ENCODE peak calls at places on chromosome 16, in six cellular contexts. One of them, this sample, is unnamed.

GRCh38 chr16:84044108-84044488 is 1.5 kb upstream of the SLC38A8 start:
- DNase-seq in heart left ventricle: peak
- DNase-seq in prostate gland: no peak
- DNase-seq in astrocyte of the spinal cord: no peak
- DNase-seq in A549: peak
- DNase-seq in endodermal cell: peak
- DNase-seq in this sample: peak

GRCh38 chr16:65342231-65342866 is 220.5 kb upstream of the CDH11 start:
- DNase-seq in prostate gland: no peak
- DNase-seq in endodermal cell: peak
- DNase-seq in A549: no peak
- DNase-seq in heart left ventricle: no peak
- DNase-seq in astrocyte of the spinal cord: no peak
- DNase-seq in this sample: no peak

GRCh38 chr16:57946181-57946801 is 24.6 kb downstream of the CNGB1 start:
- DNase-seq in heart left ventricle: no peak
- DNase-seq in endodermal cell: no peak
- DNase-seq in astrocyte of the spinal cord: no peak
- DNase-seq in prostate gland: no peak
- DNase-seq in A549: no peak
- DNase-seq in this sample: no peak

GRCh38 chr16:20383106-20384029 is 21.2 kb downstream of the PDILT start:
- DNase-seq in prostate gland: peak
- DNase-seq in endodermal cell: peak
- DNase-seq in heart left ventricle: no peak
- DNase-seq in A549: peak
- DNase-seq in astrocyte of the spinal cord: peak
- DNase-seq in this sample: peak

GRCh38 chr16:82454152-82454551 is 172.6 kb upstream of the CDH13 start:
- DNase-seq in A549: no peak
- DNase-seq in astrocyte of the spinal cord: no peak
- DNase-seq in prostate gland: no peak
- DNase-seq in heart left ventricle: no peak
- DNase-seq in endodermal cell: no peak
- DNase-seq in this sample: no peak

GRCh38 chr16:89300311-89300975 is 82.9 kb downstream of the ZNF778 start:
- DNase-seq in endodermal cell: no peak
- DNase-seq in heart left ventricle: no peak
- DNase-seq in prostate gland: peak
- DNase-seq in A549: no peak
- DNase-seq in astrocyte of the spinal cord: no peak
- DNase-seq in this sample: peak

GRCh38 chr16:88837806-88838205 is 18.9 kb downstream of the GALNS start:
- DNase-seq in astrocyte of the spinal cord: no peak
- DNase-seq in prostate gland: no peak
- DNase-seq in A549: no peak
- DNase-seq in heart left ventricle: no peak
- DNase-seq in endodermal cell: no peak
- DNase-seq in this sample: no peak

GRCh38 chr16:57743458-57743857 is 7.9 kb downstream of the KATNB1 start:
- DNase-seq in prostate gland: no peak
- DNase-seq in astrocyte of the spinal cord: no peak
- DNase-seq in endodermal cell: no peak
- DNase-seq in heart left ventricle: no peak
- DNase-seq in A549: no peak
- DNase-seq in this sample: no peak

GRCh38 chr16:29876186-29876577 is 13.2 kb upstream of the CDIPT start:
- DNase-seq in prostate gland: no peak
- DNase-seq in A549: no peak
- DNase-seq in heart left ventricle: no peak
- DNase-seq in endodermal cell: peak
- DNase-seq in astrocyte of the spinal cord: no peak
- DNase-seq in this sample: no peak

GRCh38 chr16:65071371-65072311 is 50.2 kb downstream of the CDH11 start:
- DNase-seq in endodermal cell: no peak
- DNase-seq in heart left ventricle: no peak
- DNase-seq in A549: no peak
- DNase-seq in prostate gland: no peak
- DNase-seq in astrocyte of the spinal cord: peak
- DNase-seq in this sample: peak

DNA sequence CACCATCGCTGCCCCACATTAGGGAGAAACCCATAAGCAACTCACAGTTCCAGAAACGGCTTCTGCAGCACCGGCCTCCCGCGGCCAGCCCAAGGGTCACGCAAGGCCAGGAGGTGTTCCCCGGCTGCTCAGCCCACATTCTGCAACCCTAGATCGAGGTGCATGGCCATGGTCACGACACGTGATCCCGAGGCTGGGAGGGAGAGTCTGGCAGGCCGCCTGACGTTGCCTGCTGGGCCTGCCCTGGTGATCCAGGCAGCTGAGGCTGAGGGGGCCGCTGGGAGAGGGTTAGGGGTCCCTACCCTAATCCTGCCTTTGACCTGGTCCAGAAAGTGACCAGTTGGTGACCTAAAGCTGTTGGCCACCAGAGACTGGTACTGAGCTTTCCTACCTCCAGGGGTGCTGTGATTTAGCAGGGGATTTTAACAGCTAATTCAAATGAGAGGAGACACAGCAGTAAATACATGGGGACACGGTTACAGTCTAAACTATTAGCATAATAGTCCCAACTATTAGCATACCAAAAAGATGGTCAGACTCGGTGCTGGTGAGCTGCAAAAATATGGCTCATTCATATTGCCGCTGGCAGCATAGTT is 97.4 kb upstream of the CIBAR2 start:
- DNase-seq in prostate gland: no peak
- DNase-seq in endodermal cell: no peak
- DNase-seq in astrocyte of the spinal cord: no peak
- DNase-seq in A549: no peak
- DNase-seq in heart left ventricle: peak
- DNase-seq in this sample: no peak
- TF ChIP-seq CTCF in prostate gland: no peak
- TF ChIP-seq CTCF in endodermal cell: peak
- TF ChIP-seq CTCF in astrocyte of the spinal cord: peak
- TF ChIP-seq CTCF in A549: no peak
- TF ChIP-seq CTCF in heart left ventricle: no peak
- TF ChIP-seq CTCF in this sample: no peak

DNA sequence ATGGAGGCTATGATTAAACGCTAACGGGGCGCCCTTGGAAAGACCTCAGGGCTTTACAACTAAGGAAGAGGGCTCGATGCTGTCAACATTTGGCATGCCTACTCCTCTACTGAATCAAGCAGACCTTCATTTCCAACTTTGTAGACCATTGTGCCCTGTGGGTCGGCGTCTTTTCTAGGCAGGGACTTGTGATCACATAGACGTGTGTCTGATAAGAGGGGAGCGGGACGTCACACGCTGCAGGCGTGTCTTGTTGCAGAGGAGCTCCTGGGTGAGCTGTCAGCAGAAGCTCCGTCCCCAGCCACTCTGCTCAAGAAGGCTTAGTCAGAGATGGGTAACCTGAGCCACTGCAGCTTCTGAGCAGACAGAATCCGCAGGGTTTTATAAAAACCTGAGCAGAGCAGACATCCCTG is 2.8 kb downstream of the MAPK8IP3 start:
- DNase-seq in prostate gland: no peak
- DNase-seq in A549: no peak
- DNase-seq in heart left ventricle: no peak
- DNase-seq in endodermal cell: no peak
- DNase-seq in astrocyte of the spinal cord: peak
- DNase-seq in this sample: peak
- H3K4me3 ChIP-seq in prostate gland: no peak
- H3K4me3 ChIP-seq in A549: no peak
- H3K4me3 ChIP-seq in heart left ventricle: peak
- H3K4me3 ChIP-seq in endodermal cell: no peak
- H3K4me3 ChIP-seq in astrocyte of the spinal cord: no peak
- H3K4me3 ChIP-seq in this sample: no peak

GRCh38 chr16:8822403-8822802 is 24.8 kb downstream of the PMM2 start:
- DNase-seq in A549: no peak
- DNase-seq in endodermal cell: no peak
- DNase-seq in astrocyte of the spinal cord: no peak
- DNase-seq in prostate gland: no peak
- DNase-seq in heart left ventricle: no peak
- DNase-seq in this sample: no peak
- TF ChIP-seq CTCF in A549: no peak
- TF ChIP-seq CTCF in endodermal cell: no peak
- TF ChIP-seq CTCF in astrocyte of the spinal cord: no peak
- TF ChIP-seq CTCF in prostate gland: no peak
- TF ChIP-seq CTCF in heart left ventricle: no peak
- TF ChIP-seq CTCF in this sample: no peak

DNA sequence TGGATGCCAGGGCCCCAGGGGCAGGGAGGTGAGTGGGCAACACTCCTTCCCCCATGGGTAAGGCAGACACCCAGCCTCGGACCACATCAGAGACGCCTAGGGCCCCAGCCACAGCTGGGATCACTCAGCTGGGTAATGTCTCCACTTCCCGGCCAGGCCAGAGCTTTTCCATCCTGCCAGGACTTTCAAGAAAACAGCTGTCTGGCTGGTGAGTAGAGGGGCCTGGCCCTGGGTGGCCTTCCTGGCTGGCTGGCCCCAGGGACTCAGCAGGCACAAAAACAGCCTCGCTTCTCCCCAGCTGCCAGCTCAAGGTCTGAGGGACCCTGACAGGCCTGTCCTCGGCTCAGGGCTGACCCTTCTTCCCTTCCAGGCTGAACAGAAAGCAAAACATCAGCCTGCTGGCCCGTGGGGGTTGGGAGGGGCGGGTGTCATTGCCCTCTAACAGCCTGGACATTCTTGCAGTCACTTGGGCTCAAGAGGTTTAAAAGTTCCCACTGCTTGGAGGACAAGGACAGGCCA is 45.3 kb upstream of the JPH3 start:
- DNase-seq in prostate gland: no peak
- DNase-seq in endodermal cell: no peak
- DNase-seq in A549: no peak
- DNase-seq in astrocyte of the spinal cord: no peak
- DNase-seq in heart left ventricle: peak
- DNase-seq in this sample: peak
- H3K4me3 ChIP-seq in prostate gland: no peak
- H3K4me3 ChIP-seq in endodermal cell: no peak
- H3K4me3 ChIP-seq in A549: no peak
- H3K4me3 ChIP-seq in astrocyte of the spinal cord: no peak
- H3K4me3 ChIP-seq in heart left ventricle: no peak
- H3K4me3 ChIP-seq in this sample: no peak

DNA sequence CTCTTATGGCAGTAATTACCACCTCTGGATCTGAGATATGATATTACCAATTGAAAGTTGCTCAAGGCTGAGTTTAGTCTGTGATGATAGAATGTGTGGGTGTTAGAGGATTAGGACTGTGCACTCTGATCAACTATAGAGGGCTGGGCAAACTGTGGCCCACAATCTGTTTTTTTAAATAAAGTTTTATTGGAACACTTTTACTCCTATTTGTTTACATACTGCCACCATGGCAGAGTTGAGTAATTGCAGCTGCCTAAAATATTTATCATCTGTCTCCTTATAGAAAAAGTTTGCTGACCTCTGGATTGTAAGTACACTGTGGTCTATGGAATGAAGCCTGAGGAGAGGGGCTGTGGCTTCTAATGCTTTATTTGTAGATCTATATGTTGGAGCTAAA is 71.5 kb upstream of the N4BP1 start:
- DNase-seq in heart left ventricle: no peak
- DNase-seq in A549: no peak
- DNase-seq in endodermal cell: no peak
- DNase-seq in astrocyte of the spinal cord: no peak
- DNase-seq in prostate gland: no peak
- DNase-seq in this sample: no peak
- TF ChIP-seq CTCF in heart left ventricle: no peak
- TF ChIP-seq CTCF in A549: no peak
- TF ChIP-seq CTCF in endodermal cell: peak
- TF ChIP-seq CTCF in astrocyte of the spinal cord: no peak
- TF ChIP-seq CTCF in prostate gland: no peak
- TF ChIP-seq CTCF in this sample: no peak

DNA sequence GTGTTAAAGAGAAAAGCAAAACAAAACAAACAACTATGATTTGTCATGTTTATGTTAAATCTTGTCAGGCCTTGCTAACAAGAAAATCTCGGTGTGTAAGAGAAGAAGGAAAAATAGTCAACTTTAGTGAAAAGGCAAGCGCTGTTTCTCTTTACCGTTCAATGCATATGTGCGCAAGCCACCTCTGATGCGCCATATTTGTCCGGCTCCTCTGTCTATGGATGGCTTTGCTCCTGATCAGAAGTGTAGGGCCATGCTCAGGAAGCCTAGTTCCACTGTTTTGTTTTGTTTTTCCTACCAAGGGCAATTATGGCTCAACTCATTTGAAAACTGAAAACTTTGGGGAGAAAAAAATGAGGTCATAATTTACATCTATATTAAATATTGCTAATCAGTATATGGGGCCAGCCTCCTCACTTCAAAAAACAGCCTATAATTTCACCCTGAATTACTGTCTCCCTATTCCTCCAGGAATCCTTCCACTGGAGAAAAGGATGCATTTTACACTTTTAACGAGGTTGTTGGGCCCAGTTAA is 4.6 kb downstream of the MAF start:
- DNase-seq in heart left ventricle: no peak
- DNase-seq in astrocyte of the spinal cord: no peak
- DNase-seq in endodermal cell: no peak
- DNase-seq in prostate gland: no peak
- DNase-seq in A549: no peak
- DNase-seq in this sample: no peak
- H3K4me3 ChIP-seq in heart left ventricle: peak
- H3K4me3 ChIP-seq in astrocyte of the spinal cord: no peak
- H3K4me3 ChIP-seq in endodermal cell: no peak
- H3K4me3 ChIP-seq in prostate gland: peak
- H3K4me3 ChIP-seq in A549: no peak
- H3K4me3 ChIP-seq in this sample: no peak

GRCh38 chr16:72846594-72846993 is 201.3 kb downstream of the ZFHX3 start:
- DNase-seq in A549: no peak
- DNase-seq in endodermal cell: no peak
- DNase-seq in prostate gland: no peak
- DNase-seq in heart left ventricle: no peak
- DNase-seq in astrocyte of the spinal cord: no peak
- DNase-seq in this sample: no peak

GRCh38 chr16:72848759-72849664 is 198.9 kb downstream of the ZFHX3 start:
- DNase-seq in endodermal cell: peak
- DNase-seq in astrocyte of the spinal cord: peak
- DNase-seq in A549: peak
- DNase-seq in prostate gland: peak
- DNase-seq in heart left ventricle: peak
- DNase-seq in this sample: peak

GRCh38 chr16:72845322-72846020 is 202.5 kb downstream of the ZFHX3 start:
- DNase-seq in A549: no peak
- DNase-seq in astrocyte of the spinal cord: no peak
- DNase-seq in endodermal cell: no peak
- DNase-seq in prostate gland: no peak
- DNase-seq in heart left ventricle: no peak
- DNase-seq in this sample: no peak

GRCh38 chr16:72848045-72848410 is 199.9 kb downstream of the ZFHX3 start:
- DNase-seq in endodermal cell: peak
- DNase-seq in astrocyte of the spinal cord: no peak
- DNase-seq in heart left ventricle: no peak
- DNase-seq in A549: peak
- DNase-seq in prostate gland: no peak
- DNase-seq in this sample: no peak

GRCh38 chr16:72847187-72848044 is 200.5 kb downstream of the ZFHX3 start:
- DNase-seq in heart left ventricle: no peak
- DNase-seq in prostate gland: no peak
- DNase-seq in endodermal cell: peak
- DNase-seq in astrocyte of the spinal cord: peak
- DNase-seq in A549: peak
- DNase-seq in this sample: peak
- TF ChIP-seq CTCF in heart left ventricle: peak
- TF ChIP-seq CTCF in prostate gland: no peak
- TF ChIP-seq CTCF in endodermal cell: peak
- TF ChIP-seq CTCF in astrocyte of the spinal cord: peak
- TF ChIP-seq CTCF in A549: peak
- TF ChIP-seq CTCF in this sample: peak

GRCh38 chr16:25311950-25312349 is 54.3 kb upstream of the ZKSCAN2 start:
- DNase-seq in A549: no peak
- DNase-seq in prostate gland: no peak
- DNase-seq in astrocyte of the spinal cord: no peak
- DNase-seq in endodermal cell: no peak
- DNase-seq in heart left ventricle: no peak
- DNase-seq in this sample: no peak

GRCh38 chr16:25317732-25318316 is 60.2 kb upstream of the ZKSCAN2 start:
- DNase-seq in prostate gland: no peak
- DNase-seq in A549: no peak
- DNase-seq in astrocyte of the spinal cord: no peak
- DNase-seq in heart left ventricle: no peak
- DNase-seq in endodermal cell: no peak
- DNase-seq in this sample: no peak
- H3K4me3 ChIP-seq in prostate gland: no peak
- H3K4me3 ChIP-seq in A549: no peak
- H3K4me3 ChIP-seq in astrocyte of the spinal cord: no peak
- H3K4me3 ChIP-seq in heart left ventricle: no peak
- H3K4me3 ChIP-seq in endodermal cell: no peak
- H3K4me3 ChIP-seq in this sample: no peak